ENCODE peak calls at places on chromosomes 5 and 9, in five cellular contexts. B, E, N, A and J are unnamed samples.

GRCh38 chr9:90821697-90822096 is 20.1 kb downstream of the SYK start:
- DNase-seq in N (no peak), A (no peak), E (no peak), B (no peak), J (no peak)

GRCh38 chr5:163473613-163474243 is 13.3 kb downstream of the HMMR start:
- DNase-seq in N (no peak), B (no peak), A (no peak), E (no peak), J (no peak)

GRCh38 chr9:91101598-91102168 is 260.0 kb downstream of the AUH start:
- DNase-seq in N (no peak), A (peak; percentile 92), E (no peak), B (peak; percentile 86), J (no peak)

GRCh38 chr9:106976772-106977171 is 113.8 kb downstream of the ZNF462 start:
- DNase-seq in N (no peak), E (no peak), B (no peak), A (no peak), J (no peak)

GRCh38 chr9:33289501-33289900 is 815 bp upstream of the NFX1 start:
- DNase-seq in B (peak; percentile 84), E (peak; percentile 21), N (peak; percentile 63), A (peak; percentile 55), J (peak; percentile 26)

GRCh38 chr5:61623401-61624069 is 291.5 kb downstream of the ZSWIM6 start:
- DNase-seq in N (no peak), A (no peak), B (no peak), E (no peak), J (no peak)

GRCh38 chr9:129944501-129945116 is 98.4 kb downstream of the FNBP1 start:
- DNase-seq in A (peak; percentile 78), B (no peak), N (peak; percentile 43), E (no peak), J (no peak)

GRCh38 chr5:65776707-65777141 is 54.7 kb downstream of the NLN start:
- DNase-seq in E (no peak), N (no peak), B (no peak), A (no peak), J (no peak)

GRCh38 chr5:181166812-181167733 is 19.7 kb downstream of the OR2V2 start:
- DNase-seq in B (no peak), N (peak; percentile 75), E (no peak), A (no peak), J (no peak)

GRCh38 chr5:7756453-7756852 is 94.5 kb downstream of the CFAP90 start:
- DNase-seq in N (no peak), A (no peak), E (peak; percentile 21), B (no peak), J (no peak)

GRCh38 chr5:131252824-131253171 is 11.1 kb upstream of the CDC42SE2 start:
- DNase-seq in A (peak; percentile 89), B (peak; percentile 93), N (no peak), E (peak; percentile 48), J (peak; percentile 71)

GRCh38 chr9:92636627-92637026 is 33.3 kb downstream of the IPPK start:
- DNase-seq in A (no peak), B (peak; percentile 38), E (no peak), N (no peak), J (no peak)

GRCh38 chr9:124685217-124685616 is 85.9 kb downstream of the NR6A1 start:
- DNase-seq in E (no peak), N (no peak), A (no peak), B (no peak), J (no peak)

GRCh38 chr5:168850683-168851082 is 271.5 kb upstream of the PANK3 start:
- DNase-seq in B (no peak), N (no peak), E (no peak), A (no peak), J (no peak)

GRCh38 chr5:168853972-168854371 is 274.8 kb upstream of the PANK3 start:
- DNase-seq in A (no peak), N (no peak), B (no peak), E (no peak), J (no peak)

GRCh38 chr5:168852329-168852728 is 273.2 kb upstream of the PANK3 start:
- DNase-seq in B (no peak), A (no peak), E (no peak), N (no peak), J (no peak)

GRCh38 chr5:168851902-168852321 is 272.7 kb upstream of the PANK3 start:
- DNase-seq in B (no peak), N (no peak), E (no peak), A (no peak), J (no peak)
- H3K4me3 ChIP-seq in B (no peak overlapping the region), N (no peak overlapping the region), E (no peak overlapping the region), A (no peak overlapping the region), J (no peak overlapping the region)

GRCh38 chr9:20508242-20508641 is 114.1 kb downstream of the MLLT3 start:
- DNase-seq in B (no peak), A (no peak), N (no peak), E (no peak), J (no peak)
- H3K4me3 ChIP-seq in B (no peak overlapping the region), A (no peak overlapping the region), N (no peak overlapping the region), E (no peak overlapping the region), J (no peak overlapping the region)

GRCh38 chr5:150488519-150489357 is 19.2 kb upstream of the NDST1 start:
- DNase-seq in A (no peak), N (peak; percentile 95), B (no peak), E (peak; percentile 80), J (peak; percentile 82)

GRCh38 chr5:150490754-150491153 is 17.2 kb upstream of the NDST1 start:
- DNase-seq in E (no peak), B (no peak), A (no peak), N (peak; percentile 14), J (no peak)

GRCh38 chr5:150490296-150490669 is 17.6 kb upstream of the NDST1 start:
- DNase-seq in B (no peak), A (no peak), N (peak; percentile 53), E (no peak), J (no peak)

GRCh38 chr5:150487199-150488061 is 20.5 kb upstream of the NDST1 start:
- DNase-seq in A (no peak), N (peak; percentile 86), E (peak; percentile 46), B (peak; percentile 81), J (peak; percentile 47)

GRCh38 chr5:150489358-150490295 is 18.3 kb upstream of the NDST1 start:
- DNase-seq in B (peak; percentile 89), N (peak; percentile 90), E (no peak), A (no peak), J (peak; percentile 72)
- H3K4me3 ChIP-seq in B (peak overlapping the region; percentile 86), N (peak overlapping the region; percentile 96), E (peak overlapping the region; percentile 82), A (no peak overlapping the region), J (no peak overlapping the region)

GRCh38 chr5:167305591-167306213 is 985.7 kb upstream of the WWC1 start:
- DNase-seq in E (no peak), N (no peak), A (no peak), B (no peak), J (no peak)

GRCh38 chr5:167303582-167303981 is 987.9 kb upstream of the WWC1 start:
- DNase-seq in E (no peak), A (no peak), B (no peak), N (no peak), J (no peak)

GRCh38 chr5:167311340-167311739 is 980.1 kb upstream of the WWC1 start:
- DNase-seq in B (no peak), A (no peak), E (no peak), N (no peak), J (no peak)

GRCh38 chr5:167304834-167305469 is 986.5 kb upstream of the WWC1 start:
- DNase-seq in B (no peak), N (no peak), E (no peak), A (no peak), J (no peak)

GRCh38 chr5:167307042-167307441 is 984.4 kb upstream of the WWC1 start:
- DNase-seq in N (no peak), B (no peak), A (no peak), E (no peak), J (no peak)
- H3K4me3 ChIP-seq in N (no peak overlapping the region), B (no peak overlapping the region), A (no peak overlapping the region), E (no peak overlapping the region), J (no peak overlapping the region)